ENCODE peak calls at places on chromosomes 5 and 9, in six cellular contexts. J is upper lobe of right lung, K is astrocyte of the cerebellum, Y is sigmoid colon, A is heart left ventricle, H is SK-N-SH. T is an unnamed sample.

GRCh38 chr9:16180546-16180945 is 627.7 kb downstream of the CCDC171 start:
- DNase-seq in J (no peak), K (no peak), Y (no peak), A (no peak), H (no peak), T (no peak)

GRCh38 chr5:164376840-164377239 is 871.4 kb downstream of the MAT2B start:
- DNase-seq in J (no peak), K (no peak), Y (no peak), A (no peak), H (no peak), T (no peak)

GRCh38 chr9:38388283-38389223 is 3.9 kb upstream of the ALDH1B1 start:
- DNase-seq in J (no peak), K (no peak), Y (peak), A (no peak), H (no peak), T (peak)

GRCh38 chr9:133701321-133701980 is 36.7 kb downstream of the SARDH start:
- DNase-seq in J (peak), K (no peak), Y (peak), A (peak), H (no peak), T (no peak)

GRCh38 chr9:127209220-127209619 is 55.4 kb upstream of the GARNL3 start:
- DNase-seq in J (peak), K (no peak), Y (peak), A (no peak), H (no peak), T (no peak)

GRCh38 chr5:154193636-154194035 is 3.1 kb downstream of the GALNT10 start:
- DNase-seq in J (no peak), K (no peak), Y (no peak), A (no peak), H (no peak), T (no peak)

GRCh38 chr9:98995059-98995665 is 51.5 kb downstream of the COL15A1 start:
- DNase-seq in J (peak), K (no peak), Y (peak), A (peak), H (no peak), T (no peak)

GRCh38 chr9:37951671-37952579 is 48.0 kb upstream of the SLC25A51 start:
- DNase-seq in J (no peak), K (no peak), Y (no peak), A (no peak), H (no peak), T (no peak)

GRCh38 chr5:180636403-180637075 is 12.9 kb downstream of the FLT4 start:
- DNase-seq in J (peak), K (no peak), Y (peak), A (peak), H (no peak), T (no peak)

GRCh38 chr5:131671994-131672655 is 37.1 kb upstream of the RAPGEF6 start:
- DNase-seq in J (no peak), K (peak), Y (no peak), A (no peak), H (no peak), T (no peak)

GRCh38 chr5:32027717-32028321 is 146.3 kb downstream of the GOLPH3 start:
- DNase-seq in J (no peak), K (peak), Y (peak), A (peak), H (no peak), T (peak)

GRCh38 chr5:8875722-8876121 is 670.2 kb downstream of the SEMA5A start:
- DNase-seq in J (no peak), K (no peak), Y (no peak), A (no peak), H (no peak), T (no peak)

GRCh38 chr9:109047259-109047658 is 34.0 kb upstream of the CTNNAL1 start:
- DNase-seq in J (no peak), K (no peak), Y (no peak), A (no peak), H (no peak), T (no peak)

GRCh38 chr9:112629890-112630485 is 87.9 kb downstream of the INIP start:
- DNase-seq in J (no peak), K (no peak), Y (no peak), A (no peak), H (no peak), T (peak)

GRCh38 chr9:120924698-120925534 is 1.7 kb downstream of the TRAF1 start:
- DNase-seq in J (no peak), K (no peak), Y (peak), A (no peak), H (no peak), T (no peak)

GRCh38 chr5:21685016-21685415 is 1168.1 kb downstream of the CDH12 start:
- DNase-seq in J (no peak), K (no peak), Y (no peak), A (no peak), H (no peak), T (no peak)

GRCh38 chr5:1916041-1917001 is 33.6 kb upstream of the IRX4 start:
- DNase-seq in J (peak), K (no peak), Y (peak), A (no peak), H (no peak), T (no peak)

GRCh38 chr9:83511051-83511450 is 27.1 kb downstream of the FRMD3 start:
- DNase-seq in J (no peak), K (no peak), Y (no peak), A (no peak), H (no peak), T (no peak)

GRCh38 chr5:415928-416635 is 26.9 kb upstream of the EXOC3 start:
- DNase-seq in J (peak), K (no peak), Y (peak), A (no peak), H (no peak), T (no peak)

GRCh38 chr5:38780950-38781349 is 64.9 kb upstream of the OSMR start:
- DNase-seq in J (no peak), K (peak), Y (peak), A (peak), H (no peak), T (peak)

GRCh38 chr5:83184534-83184933 is 107.2 kb downstream of the XRCC4 start:
- DNase-seq in J (no peak), K (no peak), Y (no peak), A (no peak), H (no peak), T (no peak)

GRCh38 chr5:127697894-127698600 is 5.1 kb upstream of the CCDC192 start:
- DNase-seq in J (no peak), K (peak), Y (no peak), A (no peak), H (no peak), T (no peak)

GRCh38 chr5:147935032-147935431 is 28.7 kb upstream of the C5orf46 start:
- DNase-seq in J (no peak), K (peak), Y (no peak), A (no peak), H (peak), T (peak)

GRCh38 chr9:7403839-7404238 is 395.7 kb downstream of the DMAC1 start:
- DNase-seq in J (no peak), K (no peak), Y (no peak), A (no peak), H (no peak), T (no peak)

GRCh38 chr5:82365744-82366228 is 87.6 kb upstream of the RPS23 start:
- DNase-seq in J (no peak), K (no peak), Y (no peak), A (no peak), H (no peak), T (no peak)

GRCh38 chr9:109411818-109412352 is 86.2 kb downstream of the PTPN3 start:
- DNase-seq in J (no peak), K (peak), Y (no peak), A (no peak), H (peak), T (no peak)

GRCh38 chr9:105331755-105332154 is 87.3 kb downstream of the SLC44A1 start:
- DNase-seq in J (no peak), K (no peak), Y (no peak), A (no peak), H (no peak), T (no peak)

DNA sequence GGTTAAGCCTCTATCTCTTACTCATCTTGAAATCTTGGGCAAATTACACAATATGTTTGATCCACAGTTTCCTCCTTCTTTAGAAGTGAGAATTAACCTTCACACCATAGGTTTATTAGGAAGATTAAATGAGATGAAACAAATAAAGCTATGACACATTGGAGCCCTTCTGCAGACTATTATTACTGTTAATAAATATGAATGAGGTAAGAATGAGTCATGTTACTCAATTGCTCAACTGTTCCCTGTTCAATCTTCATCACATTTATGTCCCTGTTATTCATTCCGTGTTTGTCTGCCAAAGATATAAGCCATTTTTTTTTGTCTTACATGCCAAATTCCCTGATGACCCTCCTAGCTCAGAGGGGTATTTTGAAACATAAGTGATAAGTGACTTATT is 52.1 kb upstream of the PAPPA start:
- DNase-seq in J (no peak), K (no peak), Y (no peak), A (no peak), H (no peak), T (peak)
- H3K4me3 ChIP-seq in J (no peak), K (no peak), Y (no peak), A (no peak), H (no peak), T (no peak)

GRCh38 chr5:126370796-126371718 is 52.2 kb upstream of the GRAMD2B start:
- DNase-seq in J (no peak), K (peak), Y (no peak), A (no peak), H (peak), T (no peak)
- TF ChIP-seq CTCF in J (no peak), K (no peak), Y (no peak), A (no peak), H (no peak), T (no peak)

GRCh38 chr9:114204265-114204664 is 48.9 kb downstream of the COL27A1 start:
- DNase-seq in J (no peak), K (no peak), Y (no peak), A (no peak), H (no peak), T (no peak)

GRCh38 chr9:114206221-114206760 is 51.0 kb downstream of the COL27A1 start:
- DNase-seq in J (no peak), K (no peak), Y (no peak), A (peak), H (no peak), T (no peak)

GRCh38 chr9:114207034-114207815 is 51.9 kb downstream of the COL27A1 start:
- DNase-seq in J (no peak), K (no peak), Y (peak), A (peak), H (no peak), T (peak)

GRCh38 chr9:114203410-114204140 is 48.2 kb downstream of the COL27A1 start:
- DNase-seq in J (no peak), K (no peak), Y (no peak), A (no peak), H (no peak), T (no peak)

DNA sequence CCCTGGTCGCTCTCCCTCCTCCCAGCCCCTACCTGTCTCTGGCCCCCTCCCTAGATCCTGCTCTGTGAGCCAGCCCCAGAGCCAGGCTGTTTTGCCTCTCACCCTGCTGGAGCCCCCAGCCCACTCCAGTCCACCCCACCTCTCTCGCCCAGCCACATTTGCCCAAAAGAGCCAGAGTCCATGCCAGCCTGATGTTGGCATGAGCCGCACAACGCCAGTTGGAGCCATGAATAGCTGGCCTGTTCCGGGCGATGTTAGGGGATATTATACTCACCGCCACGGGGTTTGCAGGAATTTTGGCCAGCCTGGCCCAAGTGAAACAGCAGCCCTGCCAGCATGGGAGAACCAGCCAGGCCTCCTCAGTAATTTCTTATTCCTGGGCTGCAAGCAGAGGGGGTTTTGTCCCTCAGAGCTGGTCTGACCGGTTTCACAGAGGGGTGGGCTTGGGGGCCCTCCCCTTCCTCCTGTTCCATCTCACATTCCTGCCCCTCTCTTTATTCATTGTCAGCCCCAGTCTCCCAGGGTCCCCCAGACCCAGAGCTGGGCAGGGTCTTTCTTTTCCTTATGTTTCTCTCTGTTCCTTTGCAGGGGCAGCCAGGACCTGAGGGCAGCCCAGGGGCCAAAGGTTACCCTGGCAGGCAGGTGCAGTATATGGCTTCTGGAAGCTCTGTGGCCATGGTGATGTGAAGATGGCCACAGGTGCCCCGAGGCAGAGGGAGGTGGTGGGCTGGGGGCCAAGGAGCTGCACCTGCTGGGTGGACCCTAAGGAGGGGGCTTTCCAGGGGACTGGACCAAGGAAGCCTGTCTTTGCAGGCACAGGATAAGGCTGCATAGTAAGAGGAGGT is 50.1 kb downstream of the COL27A1 start:
- DNase-seq in J (no peak), K (no peak), Y (no peak), A (peak), H (no peak), T (no peak)
- H3K4me3 ChIP-seq in J (no peak), K (no peak), Y (no peak), A (no peak), H (no peak), T (no peak)

DNA sequence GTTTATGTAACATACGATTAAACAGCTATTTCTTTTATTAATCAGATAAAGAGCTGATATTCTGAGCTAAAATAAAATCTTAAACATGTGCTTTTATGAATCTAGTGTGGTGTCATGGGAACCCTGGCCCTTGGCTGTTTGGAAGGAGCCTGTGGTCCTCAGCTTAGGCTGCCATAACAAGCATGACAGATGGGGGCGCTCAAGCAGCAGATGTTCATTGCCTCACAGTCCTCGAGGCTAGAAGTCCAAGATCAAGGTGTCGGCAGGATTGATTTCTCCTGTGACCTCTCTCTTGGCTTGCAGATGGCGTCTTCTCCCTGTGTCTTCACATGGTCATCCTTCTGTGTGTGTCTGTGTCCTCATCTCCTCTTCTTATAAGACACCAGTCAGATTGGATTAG is 448.2 kb downstream of the GADD45G start:
- DNase-seq in J (no peak), K (no peak), Y (no peak), A (no peak), H (no peak), T (no peak)
- TF ChIP-seq CTCF in J (peak), K (no peak), Y (no peak), A (no peak), H (peak), T (peak)